ENCODE peak calls at places on chromosomes 16 and 17, in five cellular contexts. X is retina; G is KG1; U is stimulated activated CD8-positive, alpha-beta memory T cell treated with anti-CD3 and anti-CD28 coated beads, Interleukin-7, amount 100 ng/mL, for 1 hour; F is amniotic stem cell. L is an unnamed sample.
A peak's percentile ranks its signal among the peaks of the same experiment; 100 is the strongest.

GRCh38 chr17:55622547-55622946 is 100.1 kb downstream of the TMEM100 start:
- DNase-seq in X (no peak), G (no peak), U (no peak), F (no peak), L (no peak)

GRCh38 chr17:76146053-76146875 is 5.2 kb upstream of the FOXJ1 start:
- DNase-seq in X (no peak), G (no peak), U (no peak), F (no peak), L (no peak)

GRCh38 chr16:85492617-85492957 is 120.5 kb upstream of the GSE1 start:
- DNase-seq in X (no peak), G (no peak), U (no peak), F (no peak), L (no peak)

GRCh38 chr17:9146064-9146463 is 124.8 kb downstream of the NTN1 start:
- DNase-seq in X (no peak), G (no peak), U (no peak), F (no peak), L (no peak)

GRCh38 chr17:17572010-17572785 is 19.3 kb downstream of the PEMT start:
- DNase-seq in X (no peak), G (no peak), U (no peak), F (no peak), L (no peak)

GRCh38 chr17:39737331-39737760 is 392 bp upstream of the GRB7 start:
- DNase-seq in X (no peak), G (no peak), U (no peak), F (no peak), L (no peak)

GRCh38 chr17:61387511-61388305 is 11.9 kb upstream of the TBX2 start:
- DNase-seq in X (peak; percentile 7), G (no peak), U (no peak), F (no peak), L (no peak)

GRCh38 chr16:81608515-81609209 is 164.1 kb downstream of the CMIP start:
- DNase-seq in X (no peak), G (no peak), U (no peak), F (no peak), L (peak; percentile 44)

GRCh38 chr17:18988546-18989173 is 15.9 kb downstream of the FAM83G start:
- DNase-seq in X (no peak), G (no peak), U (no peak), F (no peak), L (no peak)